ENCODE peak calls at places on chromosomes 13 and 19, in four cellular contexts. Y is K562, H is H1, M is SK-N-SH. Z is an unnamed sample.

GRCh38 chr13:37187611-37188010 is 82.1 kb upstream of the CSNK1A1L start:
- DNase-seq in Y (no peak), H (no peak), M (no peak), Z (no peak)

GRCh38 chr19:49875801-49876421 is 1.2 kb downstream of the AKT1S1 start:
- DNase-seq in Y (peak; percentile 59), H (peak; percentile 76), M (peak; percentile 82), Z (peak; percentile 63)

GRCh38 chr13:30881191-30881651 is 24.9 kb upstream of the MEDAG start:
- DNase-seq in Y (no peak), H (no peak), M (no peak), Z (no peak)

GRCh38 chr19:5014941-5015340 is 46.0 kb downstream of the KDM4B start:
- DNase-seq in Y (no peak), H (no peak), M (no peak), Z (no peak)

GRCh38 chr19:658916-659839 is 3.8 kb downstream of the RNF126 start:
- DNase-seq in Y (peak; percentile 47), H (no peak), M (no peak), Z (no peak)

GRCh38 chr19:30029721-30030510 is 87.9 kb downstream of the URI1 start:
- DNase-seq in Y (no peak), H (no peak), M (no peak), Z (no peak)

GRCh38 chr13:80463673-80464352 is 122.9 kb upstream of the SPRY2 start:
- DNase-seq in Y (no peak), H (no peak), M (no peak), Z (no peak)

GRCh38 chr13:85277753-85278152 is 521.5 kb downstream of the SLITRK6 start:
- DNase-seq in Y (no peak), H (no peak), M (no peak), Z (no peak)

GRCh38 chr13:46211116-46211515 is 612 bp upstream of the LRRC63 start:
- DNase-seq in Y (peak; percentile 15), H (no peak), M (peak; percentile 32), Z (no peak)

GRCh38 chr13:73849292-73849691 is 284.9 kb downstream of the KLF12 start:
- DNase-seq in Y (no peak), H (no peak), M (no peak), Z (peak; percentile 35)

GRCh38 chr13:44309771-44310767 is 63.6 kb upstream of the SERP2 start:
- DNase-seq in Y (no peak), H (no peak), M (no peak), Z (no peak)

GRCh38 chr19:57830071-57830602 is at the start of gene ZNF587B:
- DNase-seq in Y (peak; percentile 35), H (peak; percentile 92), M (peak; percentile 50), Z (peak; percentile 94)

GRCh38 chr13:98214008-98214643 is 37.1 kb upstream of the RNF113B start:
- DNase-seq in Y (no peak), H (no peak), M (no peak), Z (peak; percentile 16)

GRCh38 chr13:112234131-112234875 is 141.9 kb upstream of the SPACA7 start:
- DNase-seq in Y (no peak), H (no peak), M (no peak), Z (no peak)

GRCh38 chr13:65855276-65855675 is 1374.9 kb downstream of the PCDH9 start:
- DNase-seq in Y (no peak), H (no peak), M (no peak), Z (no peak)

GRCh38 chr13:50268500-50268899 is 253.3 kb downstream of the KCNRG start:
- DNase-seq in Y (peak; percentile 8), H (no peak), M (peak; percentile 14), Z (no peak)

GRCh38 chr19:11421607-11422098 is 2.5 kb upstream of the RGL3 start:
- DNase-seq in Y (peak; percentile 85), H (peak; percentile 100), M (peak; percentile 77), Z (peak; percentile 95)

GRCh38 chr19:40578442-40578908 is 1.8 kb downstream of the SHKBP1 start:
- DNase-seq in Y (peak; percentile 77), H (peak; percentile 75), M (peak; percentile 60), Z (peak; percentile 86)

GRCh38 chr19:12983091-12983490 is 12.2 kb upstream of the NFIX start:
- DNase-seq in Y (no peak), H (no peak), M (no peak), Z (no peak)

GRCh38 chr13:80363890-80364503 is 23.1 kb upstream of the SPRY2 start:
- DNase-seq in Y (no peak), H (no peak), M (peak; percentile 56), Z (no peak)

GRCh38 chr19:6865849-6866248 is 21.5 kb upstream of the ADGRE1 start:
- DNase-seq in Y (no peak), H (no peak), M (no peak), Z (no peak)

GRCh38 chr13:24734951-24735350 is 29.0 kb upstream of the RNF17 start:
- DNase-seq in Y (no peak), H (no peak), M (no peak), Z (no peak)

GRCh38 chr19:14361824-14362223 is 19.4 kb upstream of the ADGRE5 start:
- DNase-seq in Y (peak; percentile 48), H (peak; percentile 75), M (peak; percentile 63), Z (peak; percentile 63)

DNA sequence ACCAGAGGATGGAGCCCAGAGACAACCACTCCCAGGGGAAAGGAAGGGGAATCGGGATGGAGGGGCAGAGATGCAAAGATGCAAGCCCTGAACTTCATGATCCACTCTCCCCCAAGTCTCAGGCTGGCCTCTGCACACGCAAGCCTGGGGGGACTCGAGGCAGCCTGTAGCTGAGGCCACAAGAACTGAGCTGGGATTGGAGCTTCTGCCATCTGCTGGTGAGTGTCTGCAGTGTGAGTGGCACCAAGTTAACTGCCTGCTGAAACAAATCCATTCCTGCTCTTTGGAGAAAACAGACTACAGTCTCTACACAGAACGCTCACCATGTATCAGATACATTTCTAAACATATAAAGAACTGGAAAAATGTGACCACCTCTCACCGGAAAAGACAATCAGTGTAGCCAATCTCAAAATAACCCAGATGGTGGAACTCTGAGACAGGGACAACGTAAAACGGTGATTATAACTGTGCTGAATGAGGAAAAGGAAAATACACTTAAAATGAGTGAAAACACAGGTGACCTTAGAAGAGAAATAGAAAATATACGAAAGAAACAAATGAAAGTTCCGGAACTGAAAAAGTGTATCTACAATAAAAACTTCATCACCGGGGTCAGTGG is 62.1 kb downstream of the KLF2 start:
- DNase-seq in Y (peak; percentile 63), H (no peak), M (peak; percentile 75), Z (peak; percentile 57)
- TF ChIP-seq TEAD4 in Y (no peak), H (no peak), M (no peak), Z (no peak)

DNA sequence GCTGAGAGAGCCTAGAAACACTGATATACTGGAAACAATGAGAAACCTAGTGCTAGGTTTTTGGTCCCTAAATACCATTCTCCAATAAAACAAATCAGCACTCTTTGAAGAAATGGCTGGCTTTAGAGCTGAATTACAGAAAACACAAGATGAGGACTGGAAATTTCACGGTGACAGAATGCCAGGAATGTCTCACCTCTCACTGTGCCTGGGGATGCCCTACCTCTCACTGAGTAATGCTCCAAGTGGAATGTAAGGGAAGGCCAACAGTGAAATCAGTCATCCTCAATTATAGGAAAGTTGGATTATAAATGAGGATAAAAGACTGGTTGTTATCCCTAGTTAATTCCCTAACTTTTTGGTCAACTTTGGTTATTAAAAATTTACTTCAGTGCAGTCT is 259.0 kb downstream of the NALCN start:
- DNase-seq in Y (no peak), H (no peak), M (no peak), Z (no peak)
- TF ChIP-seq TEAD4 in Y (no peak), H (peak; percentile 88), M (no peak), Z (no peak)

GRCh38 chr19:8494158-8494557 is 8.3 kb downstream of the PRAM1 start:
- DNase-seq in Y (no peak), H (no peak), M (no peak), Z (no peak)
- TF ChIP-seq TEAD4 in Y (no peak), H (no peak), M (no peak), Z (no peak)

GRCh38 chr19:10078329-10078728 is 7.8 kb upstream of the SHFL start:
- DNase-seq in Y (no peak), H (no peak), M (no peak), Z (no peak)

GRCh38 chr19:10074153-10074552 is 12.0 kb upstream of the SHFL start:
- DNase-seq in Y (peak; percentile 75), H (no peak), M (no peak), Z (no peak)

GRCh38 chr19:10076535-10076934 is 9.6 kb upstream of the SHFL start:
- DNase-seq in Y (no peak), H (no peak), M (no peak), Z (no peak)

GRCh38 chr19:10083911-10084310 is 2.2 kb upstream of the SHFL start:
- DNase-seq in Y (no peak), H (no peak), M (no peak), Z (no peak)

DNA sequence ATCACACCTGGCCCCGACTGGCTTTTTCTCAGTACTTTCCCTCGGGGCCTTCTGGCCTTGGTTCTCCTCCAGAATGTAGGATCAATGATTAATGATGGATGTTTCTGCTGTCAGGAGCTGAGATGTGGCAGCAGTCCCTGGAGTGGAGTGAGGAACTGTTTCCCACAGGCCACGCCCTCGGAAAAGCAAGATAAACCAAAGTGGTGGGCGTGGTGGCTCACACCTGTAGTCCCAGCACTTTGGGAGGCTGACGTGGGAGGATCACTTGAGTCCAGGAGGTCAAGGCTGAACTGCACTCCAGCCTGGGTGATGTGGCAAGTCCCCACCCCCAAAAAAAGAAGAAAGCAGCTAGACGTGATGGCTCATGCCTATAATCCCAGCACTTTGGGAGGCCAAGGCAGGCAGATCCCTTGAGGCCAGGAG is 7.1 kb upstream of the SHFL start:
- DNase-seq in Y (no peak), H (no peak), M (no peak), Z (no peak)
- TF ChIP-seq TEAD4 in Y (no peak), H (no peak), M (no peak), Z (no peak)

GRCh38 chr13:48655291-48655690 is 1.6 kb downstream of the CYSLTR2 start:
- DNase-seq in Y (no peak), H (no peak), M (no peak), Z (no peak)

GRCh38 chr13:48654511-48654910 is 782 bp downstream of the CYSLTR2 start:
- DNase-seq in Y (no peak), H (no peak), M (no peak), Z (no peak)

GRCh38 chr13:48656621-48657020 is 2.9 kb downstream of the CYSLTR2 start:
- DNase-seq in Y (no peak), H (no peak), M (no peak), Z (no peak)

GRCh38 chr13:48648446-48648845 is 5.3 kb upstream of the CYSLTR2 start:
- DNase-seq in Y (no peak), H (no peak), M (no peak), Z (no peak)

GRCh38 chr13:48653074-48654054 is at the start of gene CYSLTR2:
- DNase-seq in Y (no peak), H (no peak), M (peak; percentile 32), Z (no peak)
- TF ChIP-seq TEAD4 in Y (no peak), H (no peak), M (peak; percentile 42), Z (no peak)